ENCODE peak calls at places on chromosomes 5 and 9, in ten cellular contexts. T is stimulated activated CD4-positive, alpha-beta T cell treated with anti-CD3 and anti-CD28 coated beads, Interleukin-12 subunit alpha, Interleukin-12 subunit beta, amount 100 ng/mL, for 24 hours; I is heart right ventricle; D is AG08396; A is NCI-H1105; P is activated CD4-positive, CD25-positive, alpha-beta regulatory T cell; V is mammary epithelial cell; E is SHP77; S is osteocyte; B is KBM-7. W is an unnamed sample.

GRCh38 chr5:151819830-151820229 is 48.1 kb downstream of the G3BP1 start:
- DNase-seq in S (no peak), V (no peak), B (no peak), E (no peak), D (no peak), T (no peak), A (no peak), P (no peak), I (no peak), W (no peak)

GRCh38 chr9:99046542-99047071 is 58.3 kb upstream of the TGFBR1 start:
- DNase-seq in A (no peak), E (no peak), D (no peak), T (no peak), B (no peak), P (no peak), I (no peak), S (no peak), V (no peak), W (no peak)

GRCh38 chr9:121637441-121638222 is 13.8 kb upstream of the DAB2IP start:
- DNase-seq in D (peak), I (no peak), S (no peak), A (no peak), B (no peak), T (no peak), V (peak), P (no peak), E (no peak), W (no peak)

GRCh38 chr5:23507278-23507685 is at the start of gene PRDM9:
- DNase-seq in D (no peak), T (no peak), V (no peak), P (no peak), B (no peak), I (peak), A (peak), E (peak), S (no peak), W (peak)

GRCh38 chr5:151107738-151108520 is 27.1 kb upstream of the TNIP1 start:
- DNase-seq in P (no peak), T (no peak), D (peak), S (no peak), V (no peak), A (no peak), E (no peak), I (peak), B (no peak), W (no peak)

GRCh38 chr9:124839612-124840299 is 13.5 kb upstream of the WDR38 start:
- DNase-seq in V (no peak), I (no peak), B (no peak), E (peak), D (no peak), T (no peak), S (no peak), P (no peak), A (no peak), W (no peak)

GRCh38 chr9:23524607-23525155 is 301.4 kb downstream of the ELAVL2 start:
- DNase-seq in V (no peak), B (no peak), D (no peak), I (no peak), A (no peak), E (no peak), P (no peak), S (no peak), T (no peak), W (no peak)

GRCh38 chr5:152634596-152634995 is 229.5 kb upstream of the NMUR2 start:
- DNase-seq in B (no peak), A (peak), T (no peak), S (no peak), P (no peak), V (no peak), I (peak), D (no peak), E (peak), W (no peak)

GRCh38 chr5:135718151-135718550 is 116.3 kb upstream of the SLC25A48 start:
- DNase-seq in A (no peak), T (no peak), D (no peak), S (no peak), V (peak), P (no peak), E (no peak), B (no peak), I (no peak), W (no peak)

GRCh38 chr9:121944741-121945191 is 148.3 kb downstream of the TTLL11 start:
- DNase-seq in D (peak), B (no peak), P (no peak), E (no peak), S (no peak), V (peak), I (no peak), A (no peak), T (no peak), W (no peak)

GRCh38 chr5:159021360-159022177 is 78.1 kb downstream of the EBF1 start:
- DNase-seq in B (no peak), E (no peak), S (no peak), V (no peak), D (no peak), I (no peak), T (no peak), P (no peak), A (no peak), W (no peak)

GRCh38 chr5:27845248-27845647 is 806.9 kb upstream of the CDH9 start:
- DNase-seq in B (no peak), P (no peak), E (no peak), I (no peak), T (no peak), S (no peak), A (no peak), D (no peak), V (no peak), W (no peak)

GRCh38 chr9:89984214-89984613 is 379.4 kb downstream of the GADD45G start:
- DNase-seq in B (no peak), A (no peak), V (peak), D (peak), I (no peak), P (no peak), E (no peak), T (no peak), S (no peak), W (no peak)

GRCh38 chr9:126301985-126302603 is 24.5 kb upstream of the MVB12B start:
- DNase-seq in S (peak), B (peak), A (peak), P (peak), V (peak), T (peak), I (peak), E (peak), D (peak), W (peak)

GRCh38 chr5:59416441-59416840 is 477.1 kb downstream of the PDE4D start:
- DNase-seq in T (no peak), A (no peak), D (no peak), V (no peak), P (no peak), I (no peak), B (no peak), E (no peak), S (no peak), W (no peak)

GRCh38 chr5:177447611-177448243 is 1.1 kb downstream of the PRR7 start:
- DNase-seq in I (peak), A (no peak), E (no peak), P (no peak), D (peak), T (no peak), B (peak), S (no peak), V (peak), W (no peak)

GRCh38 chr5:95113489-95113888 is 171.4 kb downstream of the MCTP1 start:
- DNase-seq in E (no peak), D (peak), I (no peak), P (no peak), B (no peak), S (no peak), T (no peak), V (peak), A (no peak), W (no peak)

GRCh38 chr5:139847790-139848507 is 52.3 kb downstream of the PSD2 start:
- DNase-seq in E (no peak), D (peak), B (peak), I (peak), A (peak), T (peak), S (no peak), V (peak), P (peak), W (no peak)

GRCh38 chr9:137307255-137308101 is 5.4 kb upstream of the NRARP start:
- DNase-seq in T (no peak), P (no peak), B (peak), A (no peak), S (no peak), I (no peak), V (no peak), E (peak), D (no peak), W (no peak)

GRCh38 chr9:12996971-12997370 is 222.2 kb downstream of the LURAP1L start:
- DNase-seq in P (no peak), E (no peak), S (no peak), T (no peak), I (no peak), V (no peak), B (no peak), D (no peak), A (no peak), W (no peak)

GRCh38 chr5:123844873-123845272 is 332.9 kb downstream of the CSNK1G3 start:
- DNase-seq in I (no peak), T (no peak), P (no peak), A (no peak), D (no peak), B (no peak), S (no peak), V (no peak), E (no peak), W (no peak)

W was measured in lung.